ENCODE peak calls at places on chromosomes 6 and 20, in six cellular contexts. V is K562, R is GM12878, H is H1, I is GM12892, C is HepG2. X is an unnamed sample.

GRCh38 chr6:28922841-28923317 is 906 bp downstream of the TRIM27 start:
- DNase-seq in I (no peak), C (no peak), R (no peak), H (no peak), V (no peak), X (no peak)

GRCh38 chr6:48183174-48183573 is 72.2 kb upstream of the PTCHD4 start:
- DNase-seq in H (no peak), R (no peak), I (no peak), C (peak; percentile 20), V (no peak), X (no peak)

GRCh38 chr20:56358600-56359211 is at the start of gene FAM210B:
- DNase-seq in R (no peak), C (peak; percentile 90), V (peak; percentile 95), H (peak; percentile 72), I (peak; percentile 96), X (peak; percentile 98)

GRCh38 chr6:5671162-5671561 is 335.6 kb downstream of the NRN1 start:
- DNase-seq in R (no peak), C (peak; percentile 28), I (no peak), V (peak; percentile 67), H (no peak), X (no peak)

GRCh38 chr6:16273266-16273665 is 34.9 kb downstream of the GMPR start:
- DNase-seq in V (no peak), R (no peak), C (no peak), H (no peak), I (no peak), X (no peak)

GRCh38 chr20:3995749-3996305 is 19.5 kb downstream of the RNF24 start:
- DNase-seq in C (no peak), H (no peak), R (no peak), V (no peak), I (no peak), X (no peak)

GRCh38 chr6:136566007-136566487 is 15.8 kb upstream of the MAP7 start:
- DNase-seq in H (no peak), C (no peak), I (no peak), V (peak; percentile 41), R (no peak), X (no peak)

GRCh38 chr20:22931653-22932052 is 103.5 kb upstream of the SSTR4 start:
- DNase-seq in I (no peak), R (no peak), V (no peak), H (no peak), C (peak; percentile 59), X (no peak)

GRCh38 chr6:121297699-121298098 is 36.6 kb downstream of the TBC1D32 start:
- DNase-seq in V (no peak), H (no peak), I (no peak), C (no peak), R (no peak), X (no peak)

GRCh38 chr6:119832411-119832810 is 482.9 kb upstream of the MAN1A1 start:
- DNase-seq in R (no peak), V (no peak), C (no peak), H (no peak), I (no peak), X (no peak)

GRCh38 chr6:151699719-151700118 is 107.8 kb upstream of the ESR1 start:
- DNase-seq in R (no peak), V (no peak), I (no peak), C (no peak), H (no peak), X (no peak)

GRCh38 chr6:57262901-57263694 is 41.0 kb upstream of the RAB23 start:
- DNase-seq in I (no peak), C (no peak), V (no peak), H (no peak), R (no peak), X (no peak)

GRCh38 chr6:19804362-19805145 is 32.6 kb upstream of the ID4 start:
- DNase-seq in H (peak; percentile 82), R (no peak), I (peak; percentile 18), V (peak; percentile 92), C (peak; percentile 95), X (peak; percentile 35)

GRCh38 chr20:8018928-8019177 is 708 bp downstream of the TMX4 start:
- DNase-seq in V (no peak), C (no peak), R (peak; percentile 45), I (no peak), H (no peak), X (no peak)

GRCh38 chr20:14951707-14952106 is 614.3 kb upstream of the FLRT3 start:
- DNase-seq in H (no peak), C (peak; percentile 20), V (no peak), I (no peak), R (no peak), X (no peak)

GRCh38 chr6:170222498-170223471 is 68.1 kb downstream of the DLL1 start:
- DNase-seq in C (no peak), I (no peak), R (no peak), V (no peak), H (no peak), X (no peak)

GRCh38 chr6:11218477-11218826 is 14.0 kb downstream of the NEDD9 start:
- DNase-seq in I (no peak), R (no peak), H (no peak), C (no peak), V (no peak), X (no peak)

GRCh38 chr6:82555801-82556200 is 192.2 kb downstream of the TPBG start:
- DNase-seq in R (no peak), V (no peak), H (no peak), I (no peak), C (no peak), X (no peak)

GRCh38 chr20:25571240-25571639 is 14.1 kb downstream of the NINL start:
- DNase-seq in C (no peak), R (no peak), I (no peak), V (no peak), H (no peak), X (no peak)

GRCh38 chr20:9408422-9409300 is 105.7 kb upstream of the LAMP5 start:
- DNase-seq in H (no peak), V (no peak), C (no peak), R (no peak), I (no peak), X (no peak)

GRCh38 chr6:100121854-100122609 is 128.0 kb upstream of the MCHR2 start:
- DNase-seq in R (no peak), V (no peak), C (no peak), I (no peak), H (no peak), X (no peak)

GRCh38 chr6:136235233-136235564 is 14.9 kb downstream of the MTFR2 start:
- DNase-seq in R (no peak), H (no peak), I (no peak), C (peak; percentile 23), V (no peak), X (no peak)

GRCh38 chr6:166855416-166855815 is 100.9 kb downstream of the RNASET2 start:
- DNase-seq in C (no peak), H (no peak), I (no peak), V (no peak), R (no peak), X (no peak)

GRCh38 chr20:51800769-51801219 is 1.5 kb downstream of the SALL4 start:
- DNase-seq in C (no peak), I (no peak), R (no peak), H (no peak), V (no peak), X (no peak)

GRCh38 chr6:786946-787763 is 94.2 kb upstream of the EXOC2 start:
- DNase-seq in I (peak; percentile 19), R (no peak), V (peak; percentile 59), C (peak; percentile 35), H (no peak), X (peak; percentile 32)

GRCh38 chr20:16005612-16006493 is 567.4 kb downstream of the KIF16B start:
- DNase-seq in I (no peak), C (no peak), H (no peak), V (no peak), R (no peak), X (no peak)

GRCh38 chr6:159595173-159595572 is 97.9 kb downstream of the SOD2 start:
- DNase-seq in R (no peak), I (no peak), V (no peak), C (no peak), H (no peak), X (no peak)

GRCh38 chr20:33897313-33897912 is 86.3 kb downstream of the CHMP4B start:
- DNase-seq in V (no peak), R (no peak), H (no peak), I (no peak), C (no peak), X (no peak)
- TF ChIP-seq TAF1 in V (no peak), R (no peak), H (no peak), I (no peak), C (no peak), X (no peak)

DNA sequence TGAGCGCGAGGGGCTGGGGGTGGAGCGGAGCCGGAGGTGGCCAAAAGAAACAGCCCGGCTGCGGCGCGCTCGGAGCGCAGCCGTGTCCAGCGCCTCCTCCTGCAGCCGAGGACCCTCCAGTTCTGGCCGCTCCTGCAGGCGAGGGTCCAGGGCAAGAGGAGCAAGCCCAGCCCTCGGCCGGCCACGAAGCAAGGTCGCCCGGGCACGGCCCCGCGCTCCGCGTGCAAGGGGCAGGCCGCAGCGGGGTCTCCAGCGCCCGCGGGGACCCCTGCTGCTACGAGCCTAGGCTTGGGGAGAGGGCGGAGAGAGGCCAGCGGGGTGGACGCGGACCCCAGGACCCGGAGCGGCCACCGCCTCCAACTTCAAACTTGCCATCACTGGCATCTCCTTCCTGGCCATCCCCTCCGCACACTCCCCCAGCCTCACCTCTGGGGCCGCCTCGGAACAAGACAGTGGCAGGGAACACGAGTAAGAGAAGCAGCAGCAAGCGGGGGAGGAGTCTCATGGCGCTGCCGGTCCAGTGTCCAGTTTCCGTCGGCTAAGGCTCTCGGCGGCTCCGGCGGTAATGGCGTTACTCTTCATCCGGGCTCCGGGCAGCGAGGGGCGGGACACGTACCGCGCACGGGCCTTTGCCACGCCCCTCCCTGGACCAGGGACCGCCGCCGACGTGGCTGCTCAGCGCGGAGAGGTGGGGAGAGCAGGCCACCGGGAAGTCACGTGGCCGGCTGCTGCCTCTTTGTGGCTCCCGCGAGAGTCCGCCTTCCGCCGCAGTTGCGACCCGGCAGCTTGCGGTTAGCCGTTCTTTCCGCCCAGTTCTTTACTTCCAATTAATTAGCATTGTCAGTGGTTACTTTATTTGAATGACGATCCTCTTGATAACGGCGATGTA is at the start of gene SSR1:
- DNase-seq in C (peak; percentile 95), I (peak; percentile 97), V (peak; percentile 99), R (peak; percentile 85), H (peak; percentile 85), X (peak; percentile 98)
- TF ChIP-seq POLR2A in C (peak; percentile 97), I (peak; percentile 91), V (peak; percentile 94), R (peak; percentile 96), H (peak; percentile 63), X (peak; percentile 88)

DNA sequence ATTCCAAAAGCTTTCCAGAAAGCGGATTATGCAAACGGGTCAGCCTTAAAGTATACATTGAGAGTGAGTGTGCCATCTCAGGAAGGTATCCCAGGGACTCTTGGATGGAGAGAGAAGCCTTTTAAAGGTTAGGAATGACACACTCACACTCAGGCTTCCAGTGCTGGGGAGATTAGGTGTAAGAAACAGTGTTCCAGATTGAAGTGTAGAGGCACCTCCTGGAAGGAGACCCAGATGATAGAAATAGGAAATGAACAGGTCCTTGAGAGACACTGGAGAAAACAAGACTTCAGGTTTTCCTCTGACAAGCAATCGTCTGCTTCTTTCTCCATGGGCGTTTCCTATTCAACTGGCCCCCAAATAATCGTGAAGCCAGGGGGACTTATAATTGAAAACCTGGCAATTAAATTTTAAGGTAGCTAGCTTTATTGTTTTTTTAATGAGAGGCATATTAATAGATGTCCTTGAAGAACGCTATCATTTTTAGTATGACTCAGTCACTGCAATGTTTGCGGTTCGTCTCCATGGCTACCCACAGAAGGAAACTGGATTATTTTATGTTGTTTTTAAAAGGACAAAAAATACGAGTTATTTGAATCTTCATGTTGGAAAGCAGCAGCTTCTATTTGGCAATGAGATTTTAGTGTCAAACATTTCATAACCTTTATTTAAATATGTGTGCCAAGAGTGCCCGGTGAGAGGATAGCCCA is 85.3 kb downstream of the TRMT6 start:
- DNase-seq in I (no peak), H (no peak), V (no peak), C (no peak), R (no peak), X (no peak)
- TF ChIP-seq TAF1 in I (no peak), H (no peak), V (no peak), C (no peak), R (no peak), X (no peak)

GRCh38 chr20:38150595-38151170 is 14.4 kb downstream of the TGM2 start:
- DNase-seq in C (no peak), I (no peak), V (no peak), H (no peak), R (no peak), X (no peak)
- TF ChIP-seq POLR2A in C (no peak), I (no peak), V (no peak), H (no peak), R (no peak), X (no peak)

X was measured in GM12891.